ENCODE peak calls at places on chromosomes 1 and 21, in ten cellular contexts. F is neural progenitor cell, G is astrocyte, A is upper lobe of left lung, M is left lung, T is testis, J is fibroblast of lung, B is ovary, S is tibial nerve, L is H1. Z is an unnamed sample.

GRCh38 chr1:36154765-36155559 is 998 bp upstream of the MAP7D1 start:
- DNase-seq in F (peak; percentile 93), G (no peak), A (no peak), M (no peak), T (no peak), J (no peak), B (peak; percentile 74), S (no peak), L (no peak), Z (peak; percentile 67)

GRCh38 chr1:59332983-59333382 is 36.1 kb downstream of the FGGY start:
- DNase-seq in F (no peak), G (peak; percentile 79), A (no peak), M (no peak), T (no peak), J (peak; percentile 84), B (no peak), S (no peak), L (no peak), Z (no peak)

GRCh38 chr1:185567006-185567405 is 167.2 kb upstream of the HMCN1 start:
- DNase-seq in F (no peak), G (peak; percentile 64), A (no peak), M (no peak), T (no peak), J (peak; percentile 63), B (no peak), S (no peak), L (no peak), Z (no peak)

GRCh38 chr1:236568285-236568894 is 35.9 kb downstream of the HEATR1 start:
- DNase-seq in F (no peak), G (no peak), A (no peak), M (no peak), T (no peak), J (no peak), B (no peak), S (no peak), L (no peak), Z (no peak)

GRCh38 chr1:209742409-209743144 is 13.3 kb upstream of the TRAF3IP3 start:
- DNase-seq in F (no peak), G (peak; percentile 10), A (no peak), M (no peak), T (no peak), J (peak; percentile 28), B (no peak), S (no peak), L (no peak), Z (no peak)

GRCh38 chr1:58090640-58091039 is 455.9 kb downstream of the OMA1 start:
- DNase-seq in F (no peak), G (no peak), A (no peak), M (no peak), T (no peak), J (no peak), B (no peak), S (no peak), L (no peak), Z (no peak)

GRCh38 chr21:41932191-41932575 is 21.6 kb downstream of the C2CD2 start:
- DNase-seq in F (no peak), G (peak; percentile 83), A (no peak), M (no peak), T (no peak), J (peak; percentile 91), B (peak; percentile 53), S (no peak), L (no peak), Z (no peak)

GRCh38 chr1:19385869-19386591 is 73.9 kb downstream of the SLC66A1 start:
- DNase-seq in F (no peak), G (peak; percentile 62), A (peak; percentile 80), M (no peak), T (peak; percentile 89), J (peak; percentile 71), B (peak; percentile 73), S (peak; percentile 72), L (no peak), Z (peak; percentile 55)

GRCh38 chr1:192949783-192950182 is 109.4 kb downstream of the UCHL5 start:
- DNase-seq in F (peak; percentile 29), G (no peak), A (no peak), M (no peak), T (no peak), J (no peak), B (no peak), S (no peak), L (no peak), Z (no peak)

GRCh38 chr1:239951518-239952130 is 140.1 kb upstream of the FMN2 start:
- DNase-seq in F (peak; percentile 89), G (peak; percentile 45), A (peak; percentile 56), M (no peak), T (peak; percentile 92), J (peak; percentile 57), B (peak; percentile 55), S (peak; percentile 92), L (peak; percentile 72), Z (peak; percentile 22)

GRCh38 chr1:66933887-66934700 is 9.3 kb downstream of the MIER1 start:
- DNase-seq in F (no peak), G (no peak), A (no peak), M (no peak), T (no peak), J (no peak), B (no peak), S (no peak), L (no peak), Z (no peak)

GRCh38 chr1:231419147-231419546 is 2.9 kb downstream of the EGLN1 start:
- DNase-seq in F (no peak), G (no peak), A (no peak), M (no peak), T (no peak), J (no peak), B (no peak), S (no peak), L (no peak), Z (no peak)

GRCh38 chr1:231418101-231418740 is 3.9 kb downstream of the EGLN1 start:
- DNase-seq in F (no peak), G (no peak), A (no peak), M (no peak), T (no peak), J (no peak), B (no peak), S (no peak), L (no peak), Z (no peak)

GRCh38 chr1:231416896-231417295 is 5.2 kb downstream of the EGLN1 start:
- DNase-seq in F (no peak), G (no peak), A (no peak), M (no peak), T (no peak), J (peak; percentile 27), B (no peak), S (no peak), L (no peak), Z (no peak)

GRCh38 chr1:231418741-231419107 is 3.4 kb downstream of the EGLN1 start:
- DNase-seq in F (no peak), G (no peak), A (no peak), M (no peak), T (no peak), J (no peak), B (no peak), S (no peak), L (no peak), Z (no peak)

GRCh38 chr1:231417503-231417902 is 4.6 kb downstream of the EGLN1 start:
- DNase-seq in F (no peak), G (no peak), A (no peak), M (no peak), T (no peak), J (no peak), B (no peak), S (no peak), L (no peak), Z (no peak)
- H3K4me1 ChIP-seq in F (peaks cover 14% of the 10 kb centered on the region), G (peaks cover 20% of the 10 kb centered on the region), A (peaks cover 58% of the 10 kb centered on the region), M (peaks cover 70% of the 10 kb centered on the region), T (peaks cover 5% of the 10 kb centered on the region), J (peaks cover 4% of the 10 kb centered on the region), B (peaks cover 16% of the 10 kb centered on the region), S (peaks cover 72% of the 10 kb centered on the region), L (no peaks in the 10 kb centered on the region), Z (peaks cover 94% of the 10 kb centered on the region)

GRCh38 chr1:167723707-167724323 is 2.0 kb downstream of the MPZL1 start:
- DNase-seq in F (no peak), G (no peak), A (no peak), M (no peak), T (peak; percentile 55), J (no peak), B (no peak), S (no peak), L (no peak), Z (no peak)
- H3K4me3 ChIP-seq in F (peak overlapping the region; percentile 92), G (peak overlapping the region; percentile 76), A (peak overlapping the region; percentile 93), M (peak overlapping the region; percentile 98), T (peak overlapping the region; percentile 95), J (peak overlapping the region; percentile 72), B (peak overlapping the region; percentile 79), S (no peak overlapping the region), L (peak overlapping the region; percentile 87), Z (peak overlapping the region; percentile 96)

DNA sequence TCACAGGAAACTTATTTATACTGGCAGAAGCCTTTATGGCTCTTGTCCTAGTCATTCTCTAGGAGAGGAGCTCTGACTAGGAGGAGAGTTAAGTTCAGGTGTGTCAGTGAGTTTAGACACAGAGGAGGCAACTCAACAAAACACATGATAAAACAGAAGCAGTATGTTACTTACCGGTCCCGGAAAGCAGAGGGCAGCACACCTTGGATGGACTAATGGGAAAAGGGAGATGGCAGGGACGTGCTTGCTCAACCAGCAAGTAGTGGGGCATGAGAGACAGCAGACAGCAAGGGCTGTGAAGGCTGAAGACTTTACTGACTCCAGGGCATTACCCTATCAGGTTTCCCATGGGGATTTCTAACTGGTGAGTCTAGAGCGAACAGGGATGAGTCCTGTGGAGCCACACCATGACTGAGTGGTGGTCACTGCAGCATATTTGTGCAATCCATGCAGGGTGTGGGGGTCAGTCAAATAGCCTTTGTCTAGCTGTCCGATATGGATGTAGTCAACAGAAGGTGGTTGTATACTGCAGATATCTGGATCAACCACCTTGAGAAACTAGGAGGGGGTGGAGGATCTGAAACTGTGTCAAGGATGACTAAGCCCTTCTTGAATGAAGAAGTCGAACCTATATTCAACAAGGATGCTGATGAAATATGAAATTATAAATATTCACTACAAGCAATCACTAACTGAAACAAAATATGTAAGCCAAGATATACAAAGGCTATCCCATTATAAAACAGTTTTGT is 596.3 kb upstream of the CHRM3 start:
- DNase-seq in F (no peak), G (no peak), A (no peak), M (no peak), T (no peak), J (no peak), B (no peak), S (no peak), L (no peak), Z (no peak)
- TF ChIP-seq CTCF in F (peak; percentile 26), G (no peak), A (no peak), M (no peak), T (no peak), J (no peak), B (no peak), S (no peak), L (peak; percentile 51), Z (no peak)

DNA sequence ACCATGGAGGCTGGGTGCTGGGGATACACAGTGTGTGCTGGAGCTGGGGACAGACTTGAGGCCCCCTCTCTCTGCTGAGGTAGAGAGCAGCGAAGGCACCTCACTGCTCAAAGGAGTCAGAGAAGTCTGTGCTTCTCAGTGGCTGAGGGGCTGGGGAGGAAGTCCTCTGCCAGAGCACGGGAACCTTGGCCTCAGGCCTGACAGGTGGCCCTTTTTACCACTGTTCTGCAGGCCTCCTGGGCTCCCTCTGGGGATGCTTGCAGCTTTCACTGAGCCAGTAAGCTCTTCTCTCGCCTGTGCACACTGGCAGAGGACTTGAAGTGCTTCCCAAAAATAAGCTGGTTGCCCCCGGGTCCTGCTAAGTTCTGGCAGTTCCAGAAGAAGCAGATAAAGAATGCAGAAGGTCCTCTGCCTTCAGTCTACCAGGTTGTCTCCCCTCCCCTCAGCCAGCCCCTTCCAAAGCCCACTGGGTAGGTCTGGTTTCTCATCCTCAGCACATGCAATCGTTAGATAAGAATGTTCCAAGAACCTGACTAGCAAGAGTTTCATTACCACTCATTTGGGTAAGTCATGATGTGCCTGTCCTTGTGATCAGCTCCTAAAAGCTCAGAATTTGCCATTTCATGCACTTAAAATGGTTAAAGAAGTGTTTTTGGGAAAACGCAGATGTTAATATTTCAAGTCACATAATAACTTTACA is 53.9 kb downstream of the TENT5C start:
- DNase-seq in F (no peak), G (no peak), A (no peak), M (no peak), T (no peak), J (no peak), B (no peak), S (no peak), L (no peak), Z (no peak)
- H3K4me1 ChIP-seq in F (no peaks in the 10 kb centered on the region), G (peaks cover 5% of the 10 kb centered on the region), A (peaks cover 9% of the 10 kb centered on the region), M (peaks cover 10% of the 10 kb centered on the region), T (no peaks in the 10 kb centered on the region), J (no peaks in the 10 kb centered on the region), B (no peaks in the 10 kb centered on the region), S (no peaks in the 10 kb centered on the region), L (no peaks in the 10 kb centered on the region), Z (peaks cover 19% of the 10 kb centered on the region)